ENCODE peak calls at places on chromosomes 13 and 19, in eight cellular contexts. W, F, J, M, N, D, I and P are unnamed samples.

GRCh38 chr13:35039012-35039411 is 96.9 kb downstream of the NBEA start:
- DNase-seq in W (no peak), F (no peak), J (no peak), M (no peak), N (no peak), D (no peak), I (no peak), P (no peak)

GRCh38 chr19:40682431-40682964 is 8.0 kb downstream of the NUMBL start:
- DNase-seq in W (no peak), F (no peak), J (no peak), M (no peak), N (no peak), D (no peak), I (no peak), P (no peak)

GRCh38 chr13:101942038-101942437 is 459.8 kb downstream of the FGF14 start:
- DNase-seq in W (no peak), F (peak; percentile 36), J (no peak), M (no peak), N (no peak), D (peak; percentile 68), I (peak; percentile 59), P (no peak)

GRCh38 chr13:91454666-91455065 is 56.2 kb downstream of the GPC5 start:
- DNase-seq in W (no peak), F (no peak), J (no peak), M (no peak), N (no peak), D (no peak), I (no peak), P (no peak)

GRCh38 chr19:5067666-5068065 is 98.8 kb downstream of the KDM4B start:
- DNase-seq in W (no peak), F (no peak), J (no peak), M (no peak), N (no peak), D (no peak), I (no peak), P (no peak)

GRCh38 chr19:40713939-40714338 is 2.7 kb downstream of the COQ8B start:
- DNase-seq in W (no peak), F (no peak), J (no peak), M (no peak), N (no peak), D (no peak), I (no peak), P (no peak)

GRCh38 chr13:45299194-45299593 is 41.8 kb downstream of the TPT1 start:
- DNase-seq in W (no peak), F (no peak), J (no peak), M (no peak), N (no peak), D (no peak), I (no peak), P (no peak)

GRCh38 chr19:47226426-47227346 is 4.3 kb downstream of the BBC3 start:
- DNase-seq in W (no peak), F (peak; percentile 91), J (no peak), M (peak; percentile 45), N (peak; percentile 22), D (peak; percentile 15), I (peak; percentile 41), P (peak; percentile 85)

GRCh38 chr19:44677019-44677809 is 5.9 kb downstream of the CEACAM19 start:
- DNase-seq in W (no peak), F (no peak), J (peak; percentile 45), M (no peak), N (no peak), D (no peak), I (peak; percentile 65), P (no peak)

GRCh38 chr13:42553098-42554046 is 20.6 kb upstream of the TNFSF11 start:
- DNase-seq in W (no peak), F (no peak), J (no peak), M (no peak), N (no peak), D (no peak), I (peak; percentile 37), P (no peak)

GRCh38 chr19:12052571-12053169 is at the start of gene ZNF878:
- DNase-seq in W (peak; percentile 54), F (peak; percentile 91), J (peak; percentile 85), M (peak; percentile 68), N (peak; percentile 66), D (peak; percentile 95), I (peak; percentile 66), P (peak; percentile 86)